ENCODE peak calls at places on chromosomes 11 and 22, in six cellular contexts. G is ELR, E is cardiac fibroblast, L is smooth muscle cell of the brain vasculature, Y is right cardiac atrium, W is SJSA1. Z is an unnamed sample.

GRCh38 chr11:65793144-65793581 is 6.3 kb downstream of the OVOL1 start:
- DNase-seq in G (no peak), E (no peak), L (no peak), Y (no peak), W (no peak), Z (no peak)

GRCh38 chr11:3359092-3359824 is 19.7 kb downstream of the ZNF195 start:
- DNase-seq in G (no peak), E (peak; percentile 9), L (no peak), Y (no peak), W (no peak), Z (no peak)

GRCh38 chr22:49320714-49321476 is 506.8 kb downstream of the BRD1 start:
- DNase-seq in G (no peak), E (no peak), L (no peak), Y (no peak), W (peak; percentile 22), Z (no peak)

GRCh38 chr11:125938418-125938817 is 7.4 kb upstream of the VSIG10L2 start:
- DNase-seq in G (no peak), E (no peak), L (no peak), Y (no peak), W (no peak), Z (no peak)

GRCh38 chr11:1123970-1124369 is 33.8 kb upstream of the MUC5AC start:
- DNase-seq in G (no peak), E (no peak), L (no peak), Y (no peak), W (peak; percentile 22), Z (no peak)

GRCh38 chr11:40100204-40100603 is 1359.2 kb downstream of the LRRC4C start:
- DNase-seq in G (no peak), E (no peak), L (no peak), Y (no peak), W (no peak), Z (no peak)

GRCh38 chr11:97069160-97069559 is 679.3 kb downstream of the JRKL start:
- DNase-seq in G (no peak), E (no peak), L (no peak), Y (no peak), W (no peak), Z (no peak)

GRCh38 chr11:103877221-103877620 is 159.2 kb upstream of the DDI1 start:
- DNase-seq in G (peak; percentile 23), E (peak; percentile 18), L (no peak), Y (no peak), W (no peak), Z (no peak)

GRCh38 chr11:35274909-35275807 is 136.2 kb downstream of the CD44 start:
- DNase-seq in G (peak; percentile 6), E (no peak), L (no peak), Y (peak; percentile 64), W (no peak), Z (peak; percentile 23)

GRCh38 chr11:45872513-45873356 is 12.7 kb upstream of the MAPK8IP1 start:
- DNase-seq in G (peak; percentile 92), E (peak; percentile 84), L (no peak), Y (no peak), W (peak; percentile 77), Z (peak; percentile 83)

GRCh38 chr11:102798012-102798746 is at the start of gene MMP1:
- DNase-seq in G (peak; percentile 98), E (peak; percentile 62), L (no peak), Y (no peak), W (no peak), Z (no peak)

GRCh38 chr11:115939726-115940421 is 435.7 kb upstream of the CADM1 start:
- DNase-seq in G (no peak), E (no peak), L (no peak), Y (no peak), W (no peak), Z (no peak)

GRCh38 chr11:536841-537621 is at the start of gene LRRC56:
- DNase-seq in G (peak; percentile 90), E (peak; percentile 76), L (no peak), Y (peak; percentile 92), W (no peak), Z (peak; percentile 83)

GRCh38 chr22:45682069-45682468 is 10.4 kb downstream of the ATXN10 start:
- DNase-seq in G (peak; percentile 67), E (no peak), L (no peak), Y (no peak), W (no peak), Z (no peak)

GRCh38 chr22:45163074-45163416 is 680 bp upstream of the NUP50 start:
- DNase-seq in G (peak; percentile 50), E (peak; percentile 60), L (no peak), Y (no peak), W (peak; percentile 50), Z (no peak)

GRCh38 chr11:15800121-15800800 is 556.1 kb downstream of the SOX6 start:
- DNase-seq in G (peak; percentile 18), E (peak; percentile 94), L (no peak), Y (peak; percentile 66), W (peak; percentile 76), Z (no peak)

GRCh38 chr11:12175694-12176241 is 65.4 kb downstream of the MICAL2 start:
- DNase-seq in G (peak; percentile 97), E (peak; percentile 97), L (no peak), Y (no peak), W (peak; percentile 81), Z (no peak)

GRCh38 chr22:38318792-38319773 is 1.9 kb upstream of the CSNK1E start:
- DNase-seq in G (no peak), E (no peak), L (no peak), Y (no peak), W (no peak), Z (no peak)

GRCh38 chr11:115161876-115162275 is 342.3 kb downstream of the CADM1 start:
- DNase-seq in G (no peak), E (no peak), L (no peak), Y (no peak), W (no peak), Z (no peak)

GRCh38 chr22:42344391-42344861 is 74.0 kb upstream of the TCF20 start:
- DNase-seq in G (no peak), E (no peak), L (peak; percentile 26), Y (peak; percentile 87), W (no peak), Z (no peak)

GRCh38 chr22:40498454-40499186 is 128.2 kb downstream of the SGSM3 start:
- DNase-seq in G (peak; percentile 96), E (peak; percentile 97), L (no peak), Y (no peak), W (peak; percentile 88), Z (peak; percentile 31)

GRCh38 chr11:8732276-8732675 is 49.7 kb downstream of the RPL27A start:
- DNase-seq in G (no peak), E (no peak), L (no peak), Y (no peak), W (no peak), Z (no peak)

GRCh38 chr11:64758330-64759079 is 1.3 kb downstream of the PYGM start:
- DNase-seq in G (no peak), E (no peak), L (no peak), Y (peak; percentile 55), W (no peak), Z (no peak)

GRCh38 chr22:31206896-31207687 is 5.0 kb upstream of the LIMK2 start:
- DNase-seq in G (no peak), E (no peak), L (no peak), Y (no peak), W (no peak), Z (no peak)

GRCh38 chr11:125274309-125274708 is 109.8 kb downstream of the PKNOX2 start:
- DNase-seq in G (no peak), E (no peak), L (no peak), Y (no peak), W (no peak), Z (no peak)

GRCh38 chr11:35919244-35919643 is 24.6 kb upstream of the LDLRAD3 start:
- DNase-seq in G (peak; percentile 29), E (peak; percentile 76), L (no peak), Y (no peak), W (no peak), Z (no peak)

GRCh38 chr11:98411777-98412176 is 609.0 kb upstream of the CNTN5 start:
- DNase-seq in G (peak; percentile 16), E (no peak), L (no peak), Y (no peak), W (no peak), Z (no peak)

GRCh38 chr11:17719028-17719939 is at the start of gene MYOD1:
- DNase-seq in G (peak; percentile 35), E (peak; percentile 14), L (no peak), Y (no peak), W (no peak), Z (no peak)

GRCh38 chr11:108241370-108242037 is 18.6 kb downstream of the ATM start:
- DNase-seq in G (peak; percentile 56), E (peak; percentile 11), L (no peak), Y (no peak), W (no peak), Z (no peak)

GRCh38 chr11:132123449-132123848 is 753.0 kb downstream of the NTM start:
- DNase-seq in G (no peak), E (no peak), L (no peak), Y (no peak), W (no peak), Z (no peak)

GRCh38 chr22:26050079-26050478 is 119.2 kb upstream of the SEZ6L start:
- DNase-seq in G (no peak), E (no peak), L (no peak), Y (no peak), W (no peak), Z (no peak)

GRCh38 chr22:48045369-48045768 is 1282.9 kb downstream of the TBC1D22A start:
- DNase-seq in G (no peak), E (no peak), L (no peak), Y (no peak), W (peak; percentile 22), Z (no peak)

GRCh38 chr22:25038239-25038638 is 85.7 kb downstream of the KIAA1671 start:
- DNase-seq in G (no peak), E (no peak), L (no peak), Y (no peak), W (no peak), Z (no peak)

GRCh38 chr11:95134491-95134890 is 44.8 kb downstream of the ENDOD1 start:
- DNase-seq in G (peak; percentile 77), E (peak; percentile 85), L (no peak), Y (no peak), W (no peak), Z (peak; percentile 10)

GRCh38 chr11:62104816-62105610 is 18.8 kb upstream of the INCENP start:
- DNase-seq in G (peak; percentile 38), E (peak; percentile 90), L (no peak), Y (no peak), W (no peak), Z (no peak)

GRCh38 chr22:44752285-44753188 is at the start of gene ARHGAP8:
- DNase-seq in G (no peak), E (no peak), L (no peak), Y (no peak), W (no peak), Z (no peak)